ENCODE peak calls at places on chromosomes 7 and 10, in seven cellular contexts. P is SK-N-SH, J is astrocyte, U is gastrocnemius medialis, I is HepG2, R is cardiac muscle cell, F is sigmoid colon. Q is an unnamed sample. For H3K4me1, the result is how much of the 10 kb centered on the place peaks cover.

GRCh38 chr10:99497343-99498025 is 35.3 kb upstream of the NKX2-3 start:
- DNase-seq in P (no peak), J (no peak), U (no peak), I (no peak), R (no peak), F (no peak), Q (no peak)

GRCh38 chr10:52351911-52352310 is 37.8 kb downstream of the DKK1 start:
- DNase-seq in P (no peak), J (peak), U (no peak), I (no peak), R (no peak), F (no peak), Q (no peak)

GRCh38 chr10:99676435-99676834 is 17.1 kb downstream of the ENTPD7 start:
- DNase-seq in P (no peak), J (peak), U (no peak), I (no peak), R (peak), F (no peak), Q (no peak)

GRCh38 chr7:46468753-46469356 is 547.8 kb upstream of the IGFBP3 start:
- DNase-seq in P (peak), J (peak), U (no peak), I (no peak), R (peak), F (no peak), Q (no peak)

GRCh38 chr7:100493476-100494264 is 9.9 kb downstream of the NYAP1 start:
- DNase-seq in P (peak), J (no peak), U (no peak), I (peak), R (peak), F (no peak), Q (peak)

GRCh38 chr7:37092548-37092947 is 356.1 kb downstream of the ELMO1 start:
- DNase-seq in P (no peak), J (no peak), U (peak), I (no peak), R (no peak), F (no peak), Q (no peak)

GRCh38 chr10:131082991-131083465 is 228.5 kb downstream of the TCERG1L start:
- DNase-seq in P (peak), J (no peak), U (no peak), I (peak), R (no peak), F (peak), Q (no peak)

GRCh38 chr10:51007781-51008180 is 66.5 kb upstream of the PRKG1 start:
- DNase-seq in P (no peak), J (no peak), U (no peak), I (no peak), R (peak), F (no peak), Q (no peak)

GRCh38 chr7:55733584-55733983 is 129.0 kb downstream of the SEPTIN14 start:
- DNase-seq in P (no peak), J (peak), U (no peak), I (no peak), R (peak), F (no peak), Q (no peak)

GRCh38 chr7:105638942-105639495 is 57.7 kb upstream of the EFCAB10 start:
- DNase-seq in P (no peak), J (no peak), U (no peak), I (no peak), R (no peak), F (peak), Q (no peak)

GRCh38 chr10:19785366-19785765 is 30.9 kb upstream of the PLXDC2 start:
- DNase-seq in P (no peak), J (no peak), U (no peak), I (no peak), R (peak), F (no peak), Q (no peak)

GRCh38 chr10:86756511-86757109 is at the start of gene BMPR1A:
- DNase-seq in P (peak), J (no peak), U (peak), I (no peak), R (peak), F (no peak), Q (no peak)

DNA sequence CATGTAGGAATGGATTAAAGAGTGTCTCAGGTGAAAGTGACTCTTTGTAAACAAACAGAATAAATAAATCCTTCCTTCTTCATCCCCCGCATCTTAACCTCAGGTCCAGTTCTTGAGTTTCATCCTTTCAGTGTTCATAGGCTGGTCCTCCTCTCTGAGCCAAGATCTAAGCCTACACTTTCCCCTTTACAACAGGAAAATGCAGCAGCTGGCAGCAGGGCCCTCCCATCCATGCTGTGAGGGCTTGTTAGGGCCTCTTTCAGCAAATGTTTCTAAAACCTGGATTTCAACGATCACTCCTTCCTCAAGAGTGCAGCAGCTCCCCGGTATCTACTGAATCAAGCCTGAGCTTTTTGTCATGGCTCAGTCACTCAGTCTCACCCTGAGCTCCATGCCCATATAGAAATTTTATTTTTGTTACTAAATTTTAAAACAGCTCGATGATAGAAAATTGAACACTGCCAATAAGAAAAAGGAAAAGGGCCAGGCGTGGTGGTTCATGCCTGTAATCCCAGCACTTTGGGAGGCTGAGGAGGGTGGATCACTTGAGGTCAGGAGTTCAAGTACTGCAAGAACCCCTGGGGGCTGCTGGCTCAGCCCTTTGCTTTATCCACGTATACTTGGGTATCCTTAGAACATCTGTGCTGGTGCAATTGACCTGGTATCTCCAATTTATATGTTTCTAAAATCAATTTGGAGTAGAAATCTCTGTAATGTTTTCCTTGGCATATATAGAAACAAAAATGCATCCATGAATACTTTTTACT is 15.6 kb downstream of the BLNK start:
- DNase-seq in P (no peak), J (no peak), U (no peak), I (no peak), R (no peak), F (no peak), Q (no peak)
- H3K4me1 ChIP-seq in P (under half), J (under half), U (under half), I (under half), R (under half), F (under half), Q (under half)

GRCh38 chr7:27860800-27861199 is 120.8 kb downstream of the TAX1BP1 start:
- DNase-seq in P (no peak), J (no peak), U (no peak), I (no peak), R (no peak), F (no peak), Q (no peak)

GRCh38 chr7:27866256-27866655 is 126.3 kb downstream of the TAX1BP1 start:
- DNase-seq in P (no peak), J (no peak), U (no peak), I (no peak), R (no peak), F (no peak), Q (no peak)

GRCh38 chr7:27866828-27867227 is 126.9 kb downstream of the TAX1BP1 start:
- DNase-seq in P (no peak), J (no peak), U (no peak), I (no peak), R (no peak), F (no peak), Q (no peak)

GRCh38 chr7:27861747-27862146 is 121.8 kb downstream of the TAX1BP1 start:
- DNase-seq in P (no peak), J (no peak), U (no peak), I (no peak), R (no peak), F (no peak), Q (no peak)

DNA sequence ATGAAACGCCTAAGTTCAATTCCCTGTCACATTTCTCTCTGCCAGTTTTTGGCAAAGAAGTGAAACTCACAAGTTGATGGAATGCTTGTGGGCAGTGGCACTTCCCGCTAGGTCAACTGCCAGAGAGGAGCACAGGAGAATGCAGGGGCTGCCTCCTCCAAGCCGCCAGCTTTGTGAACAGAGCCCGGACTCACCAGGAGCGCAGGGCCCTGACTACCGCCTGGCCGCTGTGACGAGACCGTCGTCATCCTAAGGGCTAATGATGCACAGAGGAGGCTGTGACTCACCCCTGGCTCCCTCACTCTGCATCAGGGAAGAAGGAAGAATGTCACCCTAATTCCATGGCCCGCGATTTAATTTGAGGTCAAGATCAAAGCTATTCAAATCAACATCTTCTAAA is 123.9 kb downstream of the TAX1BP1 start:
- DNase-seq in P (no peak), J (peak), U (no peak), I (no peak), R (no peak), F (no peak), Q (no peak)
- H3K4me3 ChIP-seq in P (no peak), J (no peak), U (no peak), I (no peak), R (no peak), F (no peak), Q (no peak)

DNA sequence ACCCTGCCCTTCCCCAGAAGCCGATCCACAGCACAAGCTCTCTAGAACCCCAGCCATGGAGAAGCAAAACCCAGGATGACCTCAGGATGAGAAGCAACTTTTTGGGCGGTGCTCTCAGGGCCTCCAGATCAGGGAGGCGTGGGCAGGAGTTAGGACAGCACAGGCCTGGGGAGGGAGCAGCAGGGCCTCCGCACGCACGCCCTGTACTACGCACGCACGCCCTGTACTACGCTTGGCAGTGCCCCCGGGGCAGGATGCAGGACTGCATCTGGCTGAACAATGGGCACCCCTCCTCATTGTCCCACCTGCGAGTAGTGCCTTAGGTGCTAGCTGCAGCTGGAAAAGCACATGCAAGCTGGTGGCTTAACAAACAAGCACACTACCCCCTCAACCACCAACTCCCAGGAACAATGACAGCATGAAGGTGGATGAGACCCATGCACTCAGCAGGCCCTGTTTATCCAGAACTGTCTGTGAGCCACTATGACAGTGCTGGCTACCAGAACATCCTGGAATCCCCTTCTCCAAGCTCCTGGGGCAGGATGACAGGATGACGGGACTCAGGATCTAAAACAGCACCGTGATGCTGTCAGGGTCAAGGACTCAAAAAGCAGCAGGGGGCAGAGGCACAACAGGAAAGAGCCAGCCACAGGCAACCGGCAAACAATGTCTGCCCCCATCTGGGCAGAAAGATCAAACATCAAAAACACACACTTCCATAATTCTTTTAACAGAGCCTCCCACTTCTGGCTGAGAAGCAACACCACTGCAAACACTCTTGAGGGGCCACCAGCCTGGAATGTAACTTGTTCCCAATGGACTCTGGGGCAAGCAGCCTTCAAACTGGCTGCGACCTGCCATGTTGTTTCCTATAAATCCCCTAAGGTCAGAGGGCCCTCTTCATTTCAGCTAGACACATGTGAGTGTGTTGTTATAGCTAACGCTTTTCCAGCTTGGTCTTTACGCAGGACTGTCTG is 11.7 kb downstream of the PODXL start:
- DNase-seq in P (peak), J (no peak), U (no peak), I (peak), R (peak), F (peak), Q (no peak)
- TF ChIP-seq CTCF in P (peak), J (no peak), U (no peak), I (peak), R (peak), F (no peak), Q (no peak)

DNA sequence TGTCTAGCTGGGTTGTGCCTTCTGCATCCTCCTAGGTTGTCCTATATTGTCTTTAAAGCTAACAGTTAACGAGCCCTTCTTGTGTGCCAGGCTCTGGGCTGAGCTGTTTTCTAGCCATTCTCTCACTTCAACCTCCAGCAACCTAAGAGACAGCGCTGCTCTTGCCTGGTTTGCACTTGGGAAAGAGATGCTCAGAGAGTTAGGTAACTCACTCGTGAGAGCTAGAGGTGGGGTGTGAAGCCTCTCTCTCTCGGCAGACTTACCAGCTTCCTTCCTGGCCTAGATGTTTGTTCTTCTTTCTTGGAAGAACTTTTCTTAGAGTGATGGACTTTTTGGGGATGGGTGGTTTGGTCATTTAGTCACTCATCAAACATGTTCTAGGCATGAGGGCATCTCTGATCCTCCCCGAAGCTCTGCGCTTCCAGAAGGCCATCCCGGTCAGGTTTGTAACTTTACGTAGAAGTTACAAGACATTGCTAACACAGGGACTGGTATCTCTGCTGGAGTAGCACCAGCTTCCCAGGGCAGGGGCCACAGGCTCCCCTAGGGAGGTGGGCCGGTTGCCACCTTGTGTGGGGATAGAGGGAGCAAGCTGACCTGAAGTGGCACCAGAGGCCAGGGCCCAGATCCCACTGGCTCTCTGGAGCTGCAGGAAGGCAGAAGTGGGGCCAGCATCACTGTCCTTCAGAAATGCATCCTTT is 14.3 kb downstream of the TSPAN15 start:
- DNase-seq in P (no peak), J (no peak), U (no peak), I (no peak), R (no peak), F (no peak), Q (no peak)
- H3K4me1 ChIP-seq in P (under half), J (under half), U (half or more), I (under half), R (half or more), F (under half), Q (under half)